ENCODE peak calls at places on chromosomes 12 and 14, in five cellular contexts. One of them, this sample, is unnamed.

GRCh38 chr12:101599771-101600486 is 5.2 kb downstream of the MYBPC1 start:
- DNase-seq in uterus: no peak
- DNase-seq in glutamatergic neuron: no peak
- DNase-seq in left ventricle myocardium inferior: no peak
- DNase-seq in WERI-Rb-1: no peak
- DNase-seq in this sample: no peak

GRCh38 chr12:122206976-122207375 is 3.5 kb downstream of the B3GNT4 start:
- DNase-seq in uterus: no peak
- DNase-seq in glutamatergic neuron: no peak
- DNase-seq in left ventricle myocardium inferior: no peak
- DNase-seq in WERI-Rb-1: no peak
- DNase-seq in this sample: no peak

GRCh38 chr12:131753041-131753440 is 42.2 kb downstream of the SFSWAP start:
- DNase-seq in uterus: no peak
- DNase-seq in glutamatergic neuron: no peak
- DNase-seq in left ventricle myocardium inferior: no peak
- DNase-seq in WERI-Rb-1: no peak
- DNase-seq in this sample: no peak

GRCh38 chr12:4118017-4118510 is 155.5 kb upstream of the CCND2 start:
- DNase-seq in uterus: peak; percentile 21
- DNase-seq in glutamatergic neuron: no peak
- DNase-seq in left ventricle myocardium inferior: peak; percentile 53
- DNase-seq in WERI-Rb-1: no peak
- DNase-seq in this sample: no peak

GRCh38 chr12:18983854-18984253 is 145.7 kb upstream of the PLEKHA5 start:
- DNase-seq in uterus: no peak
- DNase-seq in glutamatergic neuron: no peak
- DNase-seq in left ventricle myocardium inferior: no peak
- DNase-seq in WERI-Rb-1: no peak
- DNase-seq in this sample: no peak

GRCh38 chr14:73718742-73719251 is 4.6 kb upstream of the PNMA1 start:
- DNase-seq in uterus: peak; percentile 78
- DNase-seq in glutamatergic neuron: peak; percentile 90
- DNase-seq in left ventricle myocardium inferior: no peak
- DNase-seq in WERI-Rb-1: no peak
- DNase-seq in this sample: no peak

GRCh38 chr14:20247651-20248246 is 8.7 kb downstream of the OR11H4 start:
- DNase-seq in uterus: no peak
- DNase-seq in glutamatergic neuron: no peak
- DNase-seq in left ventricle myocardium inferior: no peak
- DNase-seq in WERI-Rb-1: no peak
- DNase-seq in this sample: no peak

GRCh38 chr12:128661216-128661550 is 162.6 kb downstream of the SLC15A4 start:
- DNase-seq in uterus: peak; percentile 29
- DNase-seq in glutamatergic neuron: no peak
- DNase-seq in left ventricle myocardium inferior: no peak
- DNase-seq in WERI-Rb-1: peak; percentile 82
- DNase-seq in this sample: no peak

GRCh38 chr14:69204753-69205152 is 13.5 kb downstream of the EXD2 start:
- DNase-seq in uterus: no peak
- DNase-seq in glutamatergic neuron: no peak
- DNase-seq in left ventricle myocardium inferior: no peak
- DNase-seq in WERI-Rb-1: no peak
- DNase-seq in this sample: no peak

GRCh38 chr12:120652671-120653435 is 12.4 kb downstream of the CABP1 start:
- DNase-seq in uterus: no peak
- DNase-seq in glutamatergic neuron: no peak
- DNase-seq in left ventricle myocardium inferior: no peak
- DNase-seq in WERI-Rb-1: no peak
- DNase-seq in this sample: no peak

GRCh38 chr12:97835541-97835940 is 372.9 kb downstream of the RMST start:
- DNase-seq in uterus: no peak
- DNase-seq in glutamatergic neuron: no peak
- DNase-seq in left ventricle myocardium inferior: no peak
- DNase-seq in WERI-Rb-1: no peak
- DNase-seq in this sample: no peak

GRCh38 chr12:113822986-113823385 is 143.1 kb downstream of the RBM19 start:
- DNase-seq in uterus: no peak
- DNase-seq in glutamatergic neuron: peak; percentile 71
- DNase-seq in left ventricle myocardium inferior: no peak
- DNase-seq in WERI-Rb-1: no peak
- DNase-seq in this sample: no peak

GRCh38 chr14:32254952-32255679 is 52.0 kb upstream of the RNU6-8 start:
- DNase-seq in uterus: peak; percentile 66
- DNase-seq in glutamatergic neuron: peak; percentile 73
- DNase-seq in left ventricle myocardium inferior: peak; percentile 56
- DNase-seq in WERI-Rb-1: peak; percentile 68
- DNase-seq in this sample: peak; percentile 67

GRCh38 chr12:51244269-51244668 is 5.6 kb downstream of the DAZAP2 start:
- DNase-seq in uterus: no peak
- DNase-seq in glutamatergic neuron: no peak
- DNase-seq in left ventricle myocardium inferior: no peak
- DNase-seq in WERI-Rb-1: no peak
- DNase-seq in this sample: no peak

GRCh38 chr14:96221841-96222240 is 17.2 kb downstream of the BDKRB2 start:
- DNase-seq in uterus: no peak
- DNase-seq in glutamatergic neuron: no peak
- DNase-seq in left ventricle myocardium inferior: no peak
- DNase-seq in WERI-Rb-1: no peak
- DNase-seq in this sample: no peak

GRCh38 chr12:65100140-65100539 is 21.0 kb downstream of the WIF1 start:
- DNase-seq in uterus: no peak
- DNase-seq in glutamatergic neuron: no peak
- DNase-seq in left ventricle myocardium inferior: no peak
- DNase-seq in WERI-Rb-1: no peak
- DNase-seq in this sample: peak; percentile 15

GRCh38 chr14:100673085-100673806 is 53.4 kb upstream of the DLK1 start:
- DNase-seq in uterus: no peak
- DNase-seq in glutamatergic neuron: peak; percentile 81
- DNase-seq in left ventricle myocardium inferior: no peak
- DNase-seq in WERI-Rb-1: peak; percentile 68
- DNase-seq in this sample: peak; percentile 23

GRCh38 chr14:24837280-24838046 is 203.5 kb upstream of the GZMB start:
- DNase-seq in uterus: no peak
- DNase-seq in glutamatergic neuron: no peak
- DNase-seq in left ventricle myocardium inferior: no peak
- DNase-seq in WERI-Rb-1: no peak
- DNase-seq in this sample: no peak

GRCh38 chr14:26773906-26774593 is 176.2 kb upstream of the NOVA1 start:
- DNase-seq in uterus: no peak
- DNase-seq in glutamatergic neuron: no peak
- DNase-seq in left ventricle myocardium inferior: no peak
- DNase-seq in WERI-Rb-1: no peak
- DNase-seq in this sample: no peak

GRCh38 chr14:86604546-86604945 is 1074.6 kb downstream of the FLRT2 start:
- DNase-seq in uterus: no peak
- DNase-seq in glutamatergic neuron: no peak
- DNase-seq in left ventricle myocardium inferior: no peak
- DNase-seq in WERI-Rb-1: no peak
- DNase-seq in this sample: no peak

DNA sequence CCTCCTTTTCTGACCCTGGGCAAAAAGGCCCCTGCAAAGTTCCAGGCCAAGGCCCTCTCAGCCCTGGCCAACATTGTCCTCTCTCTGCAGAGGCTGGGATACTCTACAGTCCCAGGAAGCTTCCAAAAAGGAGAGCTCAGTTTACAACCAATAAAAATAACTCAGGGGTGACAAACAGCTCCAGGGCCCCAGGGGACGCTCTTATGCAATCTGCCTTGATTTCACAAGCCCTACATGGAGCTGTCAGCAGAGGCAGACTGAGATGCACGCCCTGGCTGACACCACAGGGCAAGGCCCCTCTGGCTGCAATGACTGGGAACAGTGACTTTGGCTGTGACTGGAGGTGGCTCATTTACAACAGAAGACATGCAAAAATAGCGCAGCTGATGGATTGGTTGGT is 129.0 kb upstream of the MED13L start:
- DNase-seq in uterus: peak; percentile 90
- DNase-seq in glutamatergic neuron: peak; percentile 28
- DNase-seq in left ventricle myocardium inferior: peak; percentile 92
- DNase-seq in WERI-Rb-1: no peak
- DNase-seq in this sample: no peak
- TF ChIP-seq CTCF in uterus: no peak
- TF ChIP-seq CTCF in glutamatergic neuron: no peak
- TF ChIP-seq CTCF in left ventricle myocardium inferior: peak; percentile 48
- TF ChIP-seq CTCF in WERI-Rb-1: no peak
- TF ChIP-seq CTCF in this sample: no peak

DNA sequence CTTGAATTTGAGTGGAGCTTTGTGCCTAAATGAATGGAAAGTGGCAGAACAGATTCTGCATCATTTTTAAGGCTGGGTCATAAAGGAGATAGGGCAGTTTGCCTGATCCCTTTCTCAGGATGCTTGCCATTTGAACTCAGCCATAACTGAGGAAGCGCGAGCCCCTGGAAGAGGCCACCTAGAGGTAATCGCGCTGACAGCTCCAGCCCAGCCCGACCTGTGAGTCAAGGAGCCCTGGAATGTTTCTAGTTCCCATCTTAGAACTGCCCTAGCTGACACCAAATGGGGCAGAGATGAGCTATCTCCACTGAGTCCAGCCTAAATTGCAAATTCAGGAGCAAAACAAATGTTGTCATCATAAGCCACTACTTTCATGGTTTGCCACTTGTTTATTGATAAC is 229.3 kb upstream of the TMTC1 start:
- DNase-seq in uterus: no peak
- DNase-seq in glutamatergic neuron: no peak
- DNase-seq in left ventricle myocardium inferior: no peak
- DNase-seq in WERI-Rb-1: no peak
- DNase-seq in this sample: no peak
- TF ChIP-seq CTCF in uterus: no peak
- TF ChIP-seq CTCF in glutamatergic neuron: no peak
- TF ChIP-seq CTCF in left ventricle myocardium inferior: no peak
- TF ChIP-seq CTCF in WERI-Rb-1: no peak
- TF ChIP-seq CTCF in this sample: no peak

GRCh38 chr14:79274641-79275366 is 936.5 kb downstream of the DIO2 start:
- DNase-seq in uterus: no peak
- DNase-seq in glutamatergic neuron: no peak
- DNase-seq in left ventricle myocardium inferior: no peak
- DNase-seq in WERI-Rb-1: no peak
- DNase-seq in this sample: no peak
- TF ChIP-seq CTCF in uterus: no peak
- TF ChIP-seq CTCF in glutamatergic neuron: peak; percentile 30
- TF ChIP-seq CTCF in left ventricle myocardium inferior: no peak
- TF ChIP-seq CTCF in WERI-Rb-1: no peak
- TF ChIP-seq CTCF in this sample: no peak

DNA sequence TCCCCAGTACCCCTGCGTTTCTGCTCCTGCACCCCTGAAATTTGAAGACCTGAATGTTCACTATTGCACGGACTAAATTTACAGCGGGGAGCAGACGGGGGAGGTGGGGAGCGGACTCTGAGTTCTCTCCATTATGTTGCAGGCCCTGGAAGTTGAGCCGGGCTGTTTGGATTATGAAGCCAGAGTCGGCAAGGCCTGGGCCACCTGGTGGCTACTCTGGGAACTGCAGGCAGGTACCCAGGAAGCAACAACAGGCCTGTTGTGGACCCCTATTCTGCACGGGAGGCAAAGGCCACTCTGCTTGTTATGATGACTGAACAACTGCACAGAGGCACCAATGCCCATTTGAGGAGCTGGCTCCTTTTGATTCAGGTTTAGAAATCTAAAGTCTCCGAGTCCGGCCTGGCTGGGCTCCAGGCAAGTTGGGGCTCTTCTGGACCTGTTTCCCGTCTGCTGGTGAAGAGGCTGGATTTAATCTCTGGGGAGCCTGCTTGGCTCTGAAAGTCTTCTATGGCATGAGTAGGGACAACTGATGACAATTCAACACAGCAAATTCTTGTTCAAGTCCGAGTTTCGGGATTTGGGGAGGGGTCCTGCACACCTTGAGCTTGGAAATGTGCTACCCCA is 34.1 kb upstream of the FAM181A start:
- DNase-seq in uterus: peak; percentile 82
- DNase-seq in glutamatergic neuron: peak; percentile 93
- DNase-seq in left ventricle myocardium inferior: peak; percentile 71
- DNase-seq in WERI-Rb-1: peak; percentile 87
- DNase-seq in this sample: peak; percentile 84
- TF ChIP-seq CTCF in uterus: peak; percentile 86
- TF ChIP-seq CTCF in glutamatergic neuron: peak; percentile 100
- TF ChIP-seq CTCF in left ventricle myocardium inferior: peak; percentile 99
- TF ChIP-seq CTCF in WERI-Rb-1: peak; percentile 92
- TF ChIP-seq CTCF in this sample: peak; percentile 99

GRCh38 chr12:49358548-49359141 is 8.6 kb upstream of the SPATS2 start:
- DNase-seq in uterus: no peak
- DNase-seq in glutamatergic neuron: peak; percentile 59
- DNase-seq in left ventricle myocardium inferior: no peak
- DNase-seq in WERI-Rb-1: peak; percentile 60
- DNase-seq in this sample: peak; percentile 62
- TF ChIP-seq CTCF in uterus: peak; percentile 75
- TF ChIP-seq CTCF in glutamatergic neuron: peak; percentile 68
- TF ChIP-seq CTCF in left ventricle myocardium inferior: peak; percentile 89
- TF ChIP-seq CTCF in WERI-Rb-1: peak; percentile 81
- TF ChIP-seq CTCF in this sample: peak; percentile 63

DNA sequence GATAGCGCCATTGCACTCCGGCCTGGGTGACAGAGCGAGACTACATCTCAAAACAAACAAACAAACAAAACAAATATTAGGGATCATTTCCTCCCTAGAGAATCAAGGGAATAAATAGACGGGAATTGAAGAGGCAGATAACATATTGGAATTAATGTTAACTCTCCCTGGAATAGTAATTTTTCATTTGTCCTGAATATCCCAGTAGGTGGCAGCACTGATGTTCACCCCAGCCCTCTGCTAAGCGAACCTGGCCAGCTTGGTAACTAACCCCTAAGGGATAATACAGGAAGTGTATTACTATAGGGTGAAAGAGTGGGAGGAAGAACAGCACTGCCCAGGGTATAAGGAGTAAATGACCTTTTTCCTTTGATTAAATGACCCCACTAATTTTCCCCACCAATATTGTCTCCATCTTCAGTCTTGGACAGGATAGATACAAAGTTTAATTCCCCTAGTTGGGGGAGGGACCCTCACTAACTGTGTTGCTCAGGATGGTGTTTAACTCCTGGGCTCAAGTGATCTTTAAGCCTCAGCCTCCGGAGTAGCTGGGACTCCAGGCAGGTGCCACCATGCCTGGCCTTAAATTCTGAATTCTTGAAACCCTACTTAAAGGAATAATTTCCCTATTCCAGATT is 40.5 kb downstream of the SLC2A14 start:
- DNase-seq in uterus: no peak
- DNase-seq in glutamatergic neuron: peak; percentile 17
- DNase-seq in left ventricle myocardium inferior: no peak
- DNase-seq in WERI-Rb-1: peak; percentile 60
- DNase-seq in this sample: peak; percentile 40
- TF ChIP-seq CTCF in uterus: no peak
- TF ChIP-seq CTCF in glutamatergic neuron: peak; percentile 45
- TF ChIP-seq CTCF in left ventricle myocardium inferior: peak; percentile 46
- TF ChIP-seq CTCF in WERI-Rb-1: peak; percentile 40
- TF ChIP-seq CTCF in this sample: peak; percentile 61

This sample was measured in endothelial cell.